ENCODE peak calls at places on chromosomes 11 and 22, in seven cellular contexts. O is A673, D is heart right ventricle, A is neural progenitor cell, C is foreskin fibroblast, H is left ventricle myocardium inferior, P is body of pancreas. B is an unnamed sample.

GRCh38 chr22:43723816-43724215 is 88.3 kb downstream of the EFCAB6 start:
- DNase-seq in O (peak; percentile 23), D (no peak), A (no peak), C (no peak), H (no peak), P (no peak), B (no peak)

GRCh38 chr22:38163844-38164577 is 17.6 kb downstream of the PLA2G6 start:
- DNase-seq in O (no peak), D (no peak), A (no peak), C (no peak), H (no peak), P (no peak), B (peak; percentile 16)

GRCh38 chr22:26852176-26852575 is 194.8 kb downstream of the MIAT start:
- DNase-seq in O (no peak), D (no peak), A (peak; percentile 72), C (no peak), H (no peak), P (no peak), B (peak; percentile 57)

GRCh38 chr22:29253561-29254282 is 14.1 kb downstream of the RHBDD3 start:
- DNase-seq in O (no peak), D (no peak), A (peak; percentile 19), C (no peak), H (no peak), P (no peak), B (peak; percentile 73)

GRCh38 chr22:43042101-43042780 is 27.3 kb upstream of the PACSIN2 start:
- DNase-seq in O (peak; percentile 51), D (no peak), A (peak; percentile 17), C (peak; percentile 60), H (no peak), P (peak; percentile 19), B (no peak)

GRCh38 chr11:12175694-12176241 is 65.4 kb downstream of the MICAL2 start:
- DNase-seq in O (no peak), D (no peak), A (no peak), C (peak; percentile 92), H (no peak), P (no peak), B (no peak)

GRCh38 chr11:128790200-128790599 is 76.9 kb downstream of the KCNJ1 start:
- DNase-seq in O (peak; percentile 91), D (peak; percentile 72), A (peak; percentile 45), C (peak; percentile 34), H (peak; percentile 79), P (peak; percentile 47), B (peak; percentile 46)

GRCh38 chr11:78203184-78203583 is 14.5 kb downstream of the USP35 start:
- DNase-seq in O (no peak), D (no peak), A (no peak), C (no peak), H (no peak), P (no peak), B (no peak)

GRCh38 chr22:38504731-38505594 is 1.1 kb downstream of the DDX17 start:
- DNase-seq in O (peak; percentile 36), D (peak; percentile 47), A (peak; percentile 29), C (peak; percentile 67), H (peak; percentile 56), P (peak; percentile 69), B (peak; percentile 51)

GRCh38 chr11:57772562-57772961 is 11.0 kb downstream of the CTNND1 start:
- DNase-seq in O (no peak), D (no peak), A (no peak), C (peak; percentile 34), H (no peak), P (no peak), B (no peak)

GRCh38 chr11:60766547-60766946 is 9.9 kb downstream of the MS4A15 start:
- DNase-seq in O (no peak), D (no peak), A (no peak), C (no peak), H (no peak), P (no peak), B (no peak)

GRCh38 chr22:47152938-47153337 is 390.5 kb downstream of the TBC1D22A start:
- DNase-seq in O (no peak), D (no peak), A (no peak), C (no peak), H (no peak), P (no peak), B (no peak)

GRCh38 chr22:47155131-47155885 is 392.9 kb downstream of the TBC1D22A start:
- DNase-seq in O (no peak), D (peak; percentile 8), A (no peak), C (no peak), H (no peak), P (no peak), B (no peak)

GRCh38 chr22:47152236-47152635 is 389.8 kb downstream of the TBC1D22A start:
- DNase-seq in O (no peak), D (no peak), A (no peak), C (no peak), H (no peak), P (no peak), B (no peak)

GRCh38 chr22:47154621-47155081 is 392.2 kb downstream of the TBC1D22A start:
- DNase-seq in O (peak; percentile 14), D (peak; percentile 69), A (no peak), C (peak; percentile 80), H (peak; percentile 65), P (peak; percentile 87), B (no peak)

DNA sequence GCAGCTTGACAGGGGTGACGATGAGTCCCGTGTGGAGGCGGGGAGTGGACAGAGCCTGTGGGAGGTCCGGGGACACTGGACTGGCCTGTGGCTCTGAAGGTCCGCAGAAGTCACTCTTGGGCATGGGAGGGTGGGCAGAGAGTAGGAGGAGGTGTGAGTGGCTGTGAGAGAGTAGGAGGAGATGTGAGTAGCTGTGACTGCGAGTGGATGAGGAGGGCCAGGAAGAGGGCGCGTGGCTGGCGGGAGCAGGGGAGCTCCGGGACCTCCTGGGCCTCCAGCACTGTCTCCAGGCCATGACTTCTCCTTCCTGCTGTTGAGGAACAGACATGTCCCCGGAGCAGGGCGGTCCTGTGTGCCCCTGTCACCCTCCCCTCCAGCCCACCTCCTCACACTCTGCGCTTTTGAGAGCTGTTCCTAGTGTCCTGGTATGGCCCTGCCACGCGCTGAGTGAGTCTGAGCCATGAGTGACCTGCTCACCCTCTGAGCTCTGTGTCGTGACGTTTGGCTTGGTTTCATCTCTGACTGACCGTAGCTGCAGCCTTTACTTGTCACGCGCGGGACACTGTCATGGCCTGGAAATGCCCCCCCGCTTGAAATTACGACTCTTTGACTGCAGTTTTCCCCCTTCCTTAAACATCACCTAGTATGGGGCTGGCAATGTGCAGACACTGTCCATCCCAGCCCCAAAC is 391.5 kb downstream of the TBC1D22A start:
- DNase-seq in O (no peak), D (no peak), A (no peak), C (peak; percentile 23), H (no peak), P (no peak), B (no peak)
- H3K4me3 ChIP-seq in O (no peak overlapping the region), D (no peak overlapping the region), A (no peak overlapping the region), C (no peak overlapping the region), H (peak overlapping the region; percentile 53), P (no peak overlapping the region), B (no peak overlapping the region)

GRCh38 chr11:125921042-125921441 is 16.7 kb downstream of the DDX25 start:
- DNase-seq in O (no peak), D (no peak), A (no peak), C (no peak), H (no peak), P (no peak), B (no peak)
- H3K4me3 ChIP-seq in O (no peak overlapping the region), D (no peak overlapping the region), A (no peak overlapping the region), C (no peak overlapping the region), H (no peak overlapping the region), P (no peak overlapping the region), B (no peak overlapping the region)

GRCh38 chr11:120224872-120225371 is 14.1 kb downstream of the OAF start:
- DNase-seq in O (peak; percentile 54), D (peak; percentile 56), A (no peak), C (no peak), H (peak; percentile 58), P (no peak), B (peak; percentile 73)
- H3K4me3 ChIP-seq in O (no peak overlapping the region), D (no peak overlapping the region), A (no peak overlapping the region), C (no peak overlapping the region), H (peak overlapping the region; percentile 37), P (no peak overlapping the region), B (no peak overlapping the region)

GRCh38 chr11:1565173-1565903 is 6.7 kb downstream of the DUSP8 start:
- DNase-seq in O (no peak), D (no peak), A (no peak), C (no peak), H (no peak), P (no peak), B (peak; percentile 63)

GRCh38 chr11:1563149-1563638 is 8.9 kb downstream of the DUSP8 start:
- DNase-seq in O (no peak), D (no peak), A (no peak), C (no peak), H (no peak), P (no peak), B (peak; percentile 59)

GRCh38 chr11:1562469-1563148 is 9.5 kb downstream of the DUSP8 start:
- DNase-seq in O (no peak), D (no peak), A (no peak), C (no peak), H (no peak), P (no peak), B (peak; percentile 54)

GRCh38 chr11:1564535-1565172 is 7.4 kb downstream of the DUSP8 start:
- DNase-seq in O (peak; percentile 65), D (peak; percentile 69), A (peak; percentile 90), C (peak; percentile 88), H (peak; percentile 75), P (peak; percentile 82), B (peak; percentile 98)

DNA sequence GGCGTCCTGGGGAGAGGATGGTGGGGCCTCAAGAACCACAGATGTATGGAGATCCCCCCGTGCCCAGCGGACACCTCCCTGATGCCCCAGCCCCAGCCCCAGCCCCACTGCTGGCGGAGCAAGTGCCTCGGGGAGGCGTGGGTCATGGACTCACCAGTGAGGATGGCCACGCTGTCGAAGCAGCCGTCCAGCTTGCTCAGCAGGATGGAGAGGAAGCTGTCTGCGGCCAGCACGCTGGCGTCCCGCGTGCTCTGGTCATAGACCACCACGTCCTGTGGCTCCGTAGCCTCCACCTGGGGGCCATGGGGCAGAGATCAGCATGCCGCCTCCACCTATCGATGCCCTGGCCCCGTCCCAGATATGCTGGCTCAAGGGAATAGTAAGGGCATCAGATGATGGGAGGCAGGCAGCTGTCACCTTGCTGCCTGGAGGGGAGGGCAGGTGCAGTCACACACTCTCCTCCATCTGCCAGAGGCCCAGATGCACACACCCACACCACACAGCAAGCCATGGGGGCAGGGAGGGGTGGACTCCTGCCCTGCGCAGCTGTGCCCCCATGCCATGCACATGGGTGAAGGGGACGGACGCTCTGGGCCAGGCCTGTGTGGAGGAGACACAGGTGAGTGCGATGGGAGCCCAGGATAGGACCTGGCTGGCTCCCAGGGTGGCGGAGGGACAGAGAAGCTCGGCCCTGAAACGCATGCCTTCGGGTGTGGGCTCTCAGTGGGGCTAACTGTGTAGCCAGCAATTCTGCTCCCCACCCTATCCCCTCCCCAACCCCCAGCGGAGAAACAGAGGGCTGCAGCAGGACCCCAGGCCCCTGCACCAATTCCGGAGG is 8.2 kb downstream of the DUSP8 start:
- DNase-seq in O (no peak), D (no peak), A (no peak), C (no peak), H (no peak), P (no peak), B (no peak)
- H3K4me3 ChIP-seq in O (no peak overlapping the region), D (no peak overlapping the region), A (no peak overlapping the region), C (no peak overlapping the region), H (no peak overlapping the region), P (no peak overlapping the region), B (no peak overlapping the region)

GRCh38 chr11:111935331-111936044 is 1.7 kb upstream of the DIXDC1 start:
- DNase-seq in O (no peak), D (no peak), A (no peak), C (peak; percentile 42), H (no peak), P (no peak), B (no peak)
- H3K4me3 ChIP-seq in O (no peak overlapping the region), D (no peak overlapping the region), A (no peak overlapping the region), C (no peak overlapping the region), H (peak overlapping the region; percentile 79), P (no peak overlapping the region), B (no peak overlapping the region)

B was measured in H7.